ENCODE peak calls at places on chromosomes 2 and 18, in ten cellular contexts. One of them, this sample, is unnamed.

GRCh38 chr2:162212366-162212765 is 30.9 kb downstream of the FAP start:
- DNase-seq in lower leg skin: no peak
- DNase-seq in neural crest cell: no peak
- DNase-seq in Calu3: no peak
- DNase-seq in omental fat pad: no peak
- DNase-seq in MM.1S: no peak
- DNase-seq in OCI-LY7: no peak
- DNase-seq in AG10803: peak
- DNase-seq in left lung: no peak
- DNase-seq in PC-9: no peak
- DNase-seq in this sample: no peak

GRCh38 chr2:36403675-36404230 is 48.2 kb downstream of the CRIM1 start:
- DNase-seq in lower leg skin: no peak
- DNase-seq in neural crest cell: no peak
- DNase-seq in Calu3: peak
- DNase-seq in omental fat pad: no peak
- DNase-seq in MM.1S: no peak
- DNase-seq in OCI-LY7: peak
- DNase-seq in AG10803: peak
- DNase-seq in left lung: no peak
- DNase-seq in PC-9: peak
- DNase-seq in this sample: no peak

GRCh38 chr18:65938592-65939372 is 188.0 kb downstream of the CDH7 start:
- DNase-seq in lower leg skin: no peak
- DNase-seq in neural crest cell: peak
- DNase-seq in Calu3: peak
- DNase-seq in omental fat pad: no peak
- DNase-seq in MM.1S: peak
- DNase-seq in OCI-LY7: peak
- DNase-seq in AG10803: no peak
- DNase-seq in left lung: no peak
- DNase-seq in PC-9: peak
- DNase-seq in this sample: peak

GRCh38 chr18:13796515-13796914 is 27.4 kb upstream of the MC5R start:
- DNase-seq in lower leg skin: no peak
- DNase-seq in neural crest cell: no peak
- DNase-seq in Calu3: no peak
- DNase-seq in omental fat pad: no peak
- DNase-seq in MM.1S: no peak
- DNase-seq in OCI-LY7: no peak
- DNase-seq in AG10803: no peak
- DNase-seq in left lung: no peak
- DNase-seq in PC-9: peak
- DNase-seq in this sample: no peak

GRCh38 chr2:46718797-46719196 is 196.8 kb downstream of the MCFD2 start:
- DNase-seq in lower leg skin: no peak
- DNase-seq in neural crest cell: no peak
- DNase-seq in Calu3: no peak
- DNase-seq in omental fat pad: no peak
- DNase-seq in MM.1S: no peak
- DNase-seq in OCI-LY7: no peak
- DNase-seq in AG10803: no peak
- DNase-seq in left lung: no peak
- DNase-seq in PC-9: no peak
- DNase-seq in this sample: no peak

GRCh38 chr2:200944467-200945394 is 18.7 kb downstream of the ORC2 start:
- DNase-seq in lower leg skin: no peak
- DNase-seq in neural crest cell: no peak
- DNase-seq in Calu3: peak
- DNase-seq in omental fat pad: no peak
- DNase-seq in MM.1S: no peak
- DNase-seq in OCI-LY7: no peak
- DNase-seq in AG10803: peak
- DNase-seq in left lung: no peak
- DNase-seq in PC-9: peak
- DNase-seq in this sample: no peak

GRCh38 chr2:45275235-45275805 is 266.1 kb upstream of the SIX2 start:
- DNase-seq in lower leg skin: no peak
- DNase-seq in neural crest cell: no peak
- DNase-seq in Calu3: peak
- DNase-seq in omental fat pad: no peak
- DNase-seq in MM.1S: no peak
- DNase-seq in OCI-LY7: no peak
- DNase-seq in AG10803: no peak
- DNase-seq in left lung: no peak
- DNase-seq in PC-9: peak
- DNase-seq in this sample: no peak

GRCh38 chr18:74544898-74545297 is 10.6 kb downstream of the CNDP1 start:
- DNase-seq in lower leg skin: peak
- DNase-seq in neural crest cell: no peak
- DNase-seq in Calu3: no peak
- DNase-seq in omental fat pad: no peak
- DNase-seq in MM.1S: no peak
- DNase-seq in OCI-LY7: no peak
- DNase-seq in AG10803: no peak
- DNase-seq in left lung: no peak
- DNase-seq in PC-9: no peak
- DNase-seq in this sample: no peak

GRCh38 chr2:38601061-38601460 is 1.7 kb downstream of the HNRNPLL start:
- DNase-seq in lower leg skin: no peak
- DNase-seq in neural crest cell: no peak
- DNase-seq in Calu3: no peak
- DNase-seq in omental fat pad: no peak
- DNase-seq in MM.1S: no peak
- DNase-seq in OCI-LY7: no peak
- DNase-seq in AG10803: peak
- DNase-seq in left lung: no peak
- DNase-seq in PC-9: no peak
- DNase-seq in this sample: no peak

GRCh38 chr2:26848336-26849055 is 564 bp downstream of the DPYSL5 start:
- DNase-seq in lower leg skin: peak
- DNase-seq in neural crest cell: peak
- DNase-seq in Calu3: peak
- DNase-seq in omental fat pad: no peak
- DNase-seq in MM.1S: no peak
- DNase-seq in OCI-LY7: no peak
- DNase-seq in AG10803: no peak
- DNase-seq in left lung: no peak
- DNase-seq in PC-9: no peak
- DNase-seq in this sample: peak

GRCh38 chr2:181955010-181955409 is 30.6 kb upstream of the PPP1R1C start:
- DNase-seq in lower leg skin: no peak
- DNase-seq in neural crest cell: no peak
- DNase-seq in Calu3: no peak
- DNase-seq in omental fat pad: no peak
- DNase-seq in MM.1S: no peak
- DNase-seq in OCI-LY7: no peak
- DNase-seq in AG10803: peak
- DNase-seq in left lung: no peak
- DNase-seq in PC-9: peak
- DNase-seq in this sample: no peak

GRCh38 chr2:235433860-235434259 is 60.0 kb upstream of the AGAP1 start:
- DNase-seq in lower leg skin: peak
- DNase-seq in neural crest cell: no peak
- DNase-seq in Calu3: no peak
- DNase-seq in omental fat pad: peak
- DNase-seq in MM.1S: peak
- DNase-seq in OCI-LY7: no peak
- DNase-seq in AG10803: peak
- DNase-seq in left lung: no peak
- DNase-seq in PC-9: no peak
- DNase-seq in this sample: no peak

DNA sequence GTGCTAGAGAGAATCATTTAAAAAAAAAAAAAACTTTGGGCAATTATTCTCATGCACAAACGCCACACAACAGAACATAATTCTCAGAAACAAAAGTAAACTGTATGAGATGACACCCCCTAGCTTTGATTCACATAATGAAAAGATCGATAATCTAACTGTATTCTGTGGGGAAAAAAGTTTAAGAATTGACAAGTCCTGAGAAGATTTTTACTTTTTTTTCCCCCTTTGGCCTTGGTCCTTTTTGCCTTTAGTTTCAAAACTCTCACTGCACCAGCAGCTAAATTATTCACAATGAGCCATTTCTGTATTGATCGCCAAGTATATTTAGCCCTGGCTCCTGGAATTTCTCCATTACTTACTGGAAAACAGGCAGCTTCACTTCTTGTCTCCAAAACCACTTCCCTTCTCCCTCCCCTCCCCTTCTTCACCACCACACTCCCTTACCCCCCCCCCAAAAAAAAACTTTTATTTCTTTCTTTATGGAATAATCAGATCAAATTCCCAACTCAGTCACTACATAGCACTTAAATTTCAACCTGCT is 2.0 kb downstream of the IKZF2 start:
- DNase-seq in lower leg skin: no peak
- DNase-seq in neural crest cell: no peak
- DNase-seq in Calu3: no peak
- DNase-seq in omental fat pad: no peak
- DNase-seq in MM.1S: no peak
- DNase-seq in OCI-LY7: no peak
- DNase-seq in AG10803: peak
- DNase-seq in left lung: no peak
- DNase-seq in PC-9: no peak
- DNase-seq in this sample: no peak
- TF ChIP-seq CTCF in lower leg skin: no peak
- TF ChIP-seq CTCF in neural crest cell: peak
- TF ChIP-seq CTCF in Calu3: no peak
- TF ChIP-seq CTCF in omental fat pad: no peak
- TF ChIP-seq CTCF in MM.1S: no peak
- TF ChIP-seq CTCF in OCI-LY7: peak
- TF ChIP-seq CTCF in AG10803: peak
- TF ChIP-seq CTCF in left lung: no peak
- TF ChIP-seq CTCF in PC-9: no peak
- TF ChIP-seq CTCF in this sample: no peak

DNA sequence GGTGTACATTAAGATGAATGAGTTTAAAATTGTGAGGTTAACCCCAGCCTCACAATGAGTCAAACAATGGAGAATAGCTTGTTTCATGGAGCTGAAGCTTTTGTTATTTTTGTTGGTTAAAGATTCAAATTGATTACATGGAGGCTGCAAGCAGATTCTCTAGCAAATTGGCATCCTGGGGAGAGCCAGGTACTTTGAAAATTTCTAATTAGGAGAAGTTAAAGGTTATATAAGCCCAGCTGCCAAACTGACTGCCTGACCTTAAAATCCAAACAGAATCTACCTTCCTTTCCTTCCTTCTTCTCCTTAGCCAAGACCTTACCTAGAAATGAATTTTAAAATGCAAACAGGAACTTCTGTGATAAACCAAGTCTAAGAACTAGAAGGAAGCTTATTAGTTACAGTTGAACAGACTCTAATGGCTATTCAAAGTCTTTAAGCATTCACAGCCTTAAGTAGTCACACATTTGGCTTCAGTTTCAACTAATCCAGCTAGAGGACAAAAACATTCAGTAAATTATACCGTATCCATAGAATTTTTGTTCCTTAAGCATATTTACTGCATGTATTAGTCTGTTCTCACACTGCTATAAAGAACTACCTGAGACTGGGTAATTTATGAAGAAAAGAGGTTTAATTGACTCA is 31.5 kb upstream of the PGAP1 start:
- DNase-seq in lower leg skin: no peak
- DNase-seq in neural crest cell: no peak
- DNase-seq in Calu3: no peak
- DNase-seq in omental fat pad: no peak
- DNase-seq in MM.1S: no peak
- DNase-seq in OCI-LY7: no peak
- DNase-seq in AG10803: no peak
- DNase-seq in left lung: no peak
- DNase-seq in PC-9: no peak
- DNase-seq in this sample: no peak
- TF ChIP-seq CTCF in lower leg skin: no peak
- TF ChIP-seq CTCF in neural crest cell: no peak
- TF ChIP-seq CTCF in Calu3: no peak
- TF ChIP-seq CTCF in omental fat pad: no peak
- TF ChIP-seq CTCF in MM.1S: no peak
- TF ChIP-seq CTCF in OCI-LY7: no peak
- TF ChIP-seq CTCF in AG10803: no peak
- TF ChIP-seq CTCF in left lung: no peak
- TF ChIP-seq CTCF in PC-9: no peak
- TF ChIP-seq CTCF in this sample: no peak

GRCh38 chr2:10901160-10901559 is 10.6 kb upstream of the KCNF1 start:
- DNase-seq in lower leg skin: peak
- DNase-seq in neural crest cell: no peak
- DNase-seq in Calu3: peak
- DNase-seq in omental fat pad: no peak
- DNase-seq in MM.1S: no peak
- DNase-seq in OCI-LY7: no peak
- DNase-seq in AG10803: peak
- DNase-seq in left lung: no peak
- DNase-seq in PC-9: peak
- DNase-seq in this sample: no peak

GRCh38 chr2:10897956-10898355 is 13.8 kb upstream of the KCNF1 start:
- DNase-seq in lower leg skin: peak
- DNase-seq in neural crest cell: no peak
- DNase-seq in Calu3: no peak
- DNase-seq in omental fat pad: no peak
- DNase-seq in MM.1S: no peak
- DNase-seq in OCI-LY7: no peak
- DNase-seq in AG10803: peak
- DNase-seq in left lung: no peak
- DNase-seq in PC-9: no peak
- DNase-seq in this sample: no peak

GRCh38 chr2:10903861-10904210 is 7.9 kb upstream of the KCNF1 start:
- DNase-seq in lower leg skin: no peak
- DNase-seq in neural crest cell: no peak
- DNase-seq in Calu3: no peak
- DNase-seq in omental fat pad: no peak
- DNase-seq in MM.1S: no peak
- DNase-seq in OCI-LY7: no peak
- DNase-seq in AG10803: no peak
- DNase-seq in left lung: no peak
- DNase-seq in PC-9: no peak
- DNase-seq in this sample: no peak

GRCh38 chr2:10901565-10901964 is 10.2 kb upstream of the KCNF1 start:
- DNase-seq in lower leg skin: peak
- DNase-seq in neural crest cell: no peak
- DNase-seq in Calu3: no peak
- DNase-seq in omental fat pad: no peak
- DNase-seq in MM.1S: no peak
- DNase-seq in OCI-LY7: no peak
- DNase-seq in AG10803: no peak
- DNase-seq in left lung: no peak
- DNase-seq in PC-9: no peak
- DNase-seq in this sample: no peak

GRCh38 chr2:10900216-10901109 is 11.3 kb upstream of the KCNF1 start:
- DNase-seq in lower leg skin: peak
- DNase-seq in neural crest cell: peak
- DNase-seq in Calu3: peak
- DNase-seq in omental fat pad: no peak
- DNase-seq in MM.1S: no peak
- DNase-seq in OCI-LY7: peak
- DNase-seq in AG10803: no peak
- DNase-seq in left lung: no peak
- DNase-seq in PC-9: no peak
- DNase-seq in this sample: peak
- TF ChIP-seq CTCF in lower leg skin: no peak
- TF ChIP-seq CTCF in neural crest cell: peak
- TF ChIP-seq CTCF in Calu3: no peak
- TF ChIP-seq CTCF in omental fat pad: no peak
- TF ChIP-seq CTCF in MM.1S: peak
- TF ChIP-seq CTCF in OCI-LY7: peak
- TF ChIP-seq CTCF in AG10803: peak
- TF ChIP-seq CTCF in left lung: no peak
- TF ChIP-seq CTCF in PC-9: peak
- TF ChIP-seq CTCF in this sample: no peak

GRCh38 chr2:69720404-69720803 is 21.5 kb upstream of the ANXA4 start:
- DNase-seq in lower leg skin: peak
- DNase-seq in neural crest cell: no peak
- DNase-seq in Calu3: peak
- DNase-seq in omental fat pad: no peak
- DNase-seq in MM.1S: peak
- DNase-seq in OCI-LY7: peak
- DNase-seq in AG10803: no peak
- DNase-seq in left lung: no peak
- DNase-seq in PC-9: no peak
- DNase-seq in this sample: no peak
- TF ChIP-seq CTCF in lower leg skin: no peak
- TF ChIP-seq CTCF in neural crest cell: peak
- TF ChIP-seq CTCF in Calu3: no peak
- TF ChIP-seq CTCF in omental fat pad: no peak
- TF ChIP-seq CTCF in MM.1S: peak
- TF ChIP-seq CTCF in OCI-LY7: peak
- TF ChIP-seq CTCF in AG10803: peak
- TF ChIP-seq CTCF in left lung: peak
- TF ChIP-seq CTCF in PC-9: peak
- TF ChIP-seq CTCF in this sample: no peak